ENCODE peak calls at places on chromosomes 2 and 18, in six cellular contexts. S is SK-N-SH, O is HepG2, X is K562, A is T47D, E is HCT116. G is an unnamed sample.

GRCh38 chr2:17780546-17780945 is 26.6 kb downstream of the GEN1 start:
- DNase-seq in E (no peak), O (no peak), A (no peak), X (no peak), S (no peak), G (no peak)

GRCh38 chr18:77671456-77672167 is 422.0 kb downstream of the GALR1 start:
- DNase-seq in S (no peak), O (no peak), A (no peak), X (no peak), E (no peak), G (no peak)

GRCh38 chr2:12262681-12263436 is 453.9 kb upstream of the TRIB2 start:
- DNase-seq in X (no peak), A (no peak), E (no peak), S (no peak), O (no peak), G (no peak)

GRCh38 chr18:76252880-76253279 is 242.2 kb downstream of the ZNF516 start:
- DNase-seq in X (no peak), E (peak), O (no peak), S (no peak), A (no peak), G (no peak)

GRCh38 chr2:39506215-39506614 is 69.1 kb upstream of the MAP4K3 start:
- DNase-seq in A (no peak), S (no peak), O (no peak), X (no peak), E (no peak), G (no peak)

GRCh38 chr18:47601608-47602272 is 328.7 kb downstream of the SMAD2 start:
- DNase-seq in O (no peak), A (no peak), S (peak), X (no peak), E (no peak), G (no peak)

GRCh38 chr2:235278771-235279355 is 215.0 kb upstream of the AGAP1 start:
- DNase-seq in O (no peak), X (no peak), A (no peak), E (no peak), S (no peak), G (no peak)

GRCh38 chr18:75393721-75394120 is 33.8 kb downstream of the SMIM21 start:
- DNase-seq in A (no peak), S (no peak), O (no peak), X (no peak), E (no peak), G (no peak)

GRCh38 chr2:240875228-240876034 is 6.8 kb downstream of the AGXT start:
- DNase-seq in O (no peak), X (no peak), A (no peak), S (peak), E (no peak), G (no peak)

GRCh38 chr2:160257015-160257741 is 57.1 kb upstream of the ITGB6 start:
- DNase-seq in X (no peak), S (no peak), O (no peak), A (no peak), E (no peak), G (no peak)
- TF ChIP-seq JUND in X (no peak), S (no peak), O (no peak), A (no peak), E (no peak), G (no peak)

GRCh38 chr2:28380185-28380584 is 12.5 kb upstream of the FOSL2 start:
- DNase-seq in O (no peak), X (no peak), A (no peak), E (no peak), S (no peak), G (no peak)

GRCh38 chr2:28378679-28379392 is 13.8 kb upstream of the FOSL2 start:
- DNase-seq in X (no peak), O (no peak), A (no peak), E (no peak), S (no peak), G (no peak)

GRCh38 chr2:28375742-28376631 is 16.7 kb upstream of the FOSL2 start:
- DNase-seq in A (no peak), X (no peak), O (no peak), S (no peak), E (no peak), G (no peak)

GRCh38 chr2:28377201-28377816 is 15.3 kb upstream of the FOSL2 start:
- DNase-seq in O (no peak), S (no peak), A (no peak), X (peak), E (no peak), G (no peak)

GRCh38 chr2:28377984-28378678 is 14.5 kb upstream of the FOSL2 start:
- DNase-seq in E (no peak), X (no peak), A (no peak), S (no peak), O (no peak), G (no peak)
- TF ChIP-seq JUND in E (no peak), X (no peak), A (no peak), S (no peak), O (no peak), G (no peak)

GRCh38 chr2:23524261-23524706 is 139.3 kb downstream of the KLHL29 start:
- DNase-seq in A (no peak), S (no peak), E (peak), X (no peak), O (no peak), G (no peak)
- TF ChIP-seq JUND in A (no peak), S (peak), E (no peak), X (no peak), O (no peak), G (no peak)

DNA sequence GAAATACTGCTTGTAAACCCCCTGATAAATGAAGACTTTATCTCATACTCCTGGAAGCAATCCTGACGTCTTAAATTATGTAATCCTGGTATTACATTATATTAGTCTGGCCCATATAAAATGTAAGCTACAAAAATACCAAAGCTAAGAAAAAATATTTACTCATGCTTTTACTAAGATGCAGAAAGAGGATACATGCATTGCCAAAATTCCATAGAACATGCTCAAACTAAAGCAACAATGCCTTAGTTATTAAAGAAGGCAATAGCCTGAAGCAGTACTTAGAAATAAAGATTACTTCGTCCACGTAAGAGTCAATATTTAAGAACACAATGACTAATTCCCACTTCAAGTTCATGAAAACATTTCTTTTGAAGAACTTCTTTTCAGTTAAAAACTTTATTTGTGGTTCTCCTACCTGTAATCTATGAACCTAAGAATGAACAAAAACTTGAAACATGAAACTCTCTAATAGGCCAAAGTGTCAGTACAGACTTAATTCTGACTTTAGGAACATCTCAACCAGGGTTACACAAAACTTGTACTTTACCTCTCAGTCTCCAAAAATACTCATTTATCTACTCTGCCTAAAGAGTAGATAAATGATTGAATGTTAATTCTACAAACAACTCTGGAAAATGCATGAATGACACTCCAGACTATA is 117.3 kb downstream of the THADA start:
- DNase-seq in S (no peak), O (no peak), A (peak), E (no peak), X (no peak), G (no peak)
- TF ChIP-seq JUND in S (no peak), O (no peak), A (peak), E (no peak), X (no peak), G (no peak)

GRCh38 chr2:225468131-225468530 is 68.6 kb downstream of the NYAP2 start:
- DNase-seq in O (no peak), S (no peak), A (no peak), E (no peak), X (no peak), G (no peak)
- TF ChIP-seq JUND in O (no peak), S (no peak), A (no peak), E (no peak), X (no peak), G (no peak)

GRCh38 chr2:131475831-131476230 is at the start of gene TUBA3D:
- DNase-seq in S (no peak), O (no peak), E (no peak), X (no peak), A (no peak), G (no peak)
- TF ChIP-seq JUND in S (no peak), O (no peak), E (no peak), X (no peak), A (no peak), G (no peak)

GRCh38 chr2:48180557-48180956 is 274.3 kb upstream of the FBXO11 start:
- DNase-seq in E (no peak), O (no peak), X (no peak), S (no peak), A (no peak), G (no peak)
- TF ChIP-seq JUND in E (no peak), O (no peak), X (no peak), S (no peak), A (no peak), G (no peak)